ENCODE peak calls at places on chromosomes 13 and 19, in eight cellular contexts. One of them, this sample, is unnamed.

GRCh38 chr13:29459818-29460335 is 135.6 kb downstream of the SLC7A1 start:
- DNase-seq in stimulated activated CD8-positive, alpha-beta memory T cell treated with anti-CD3 and anti-CD28 coated beads, Interleukin-4, amount 100 ng/mL, for 4 hours: no peak
- DNase-seq in Daoy: no peak
- DNase-seq in omental fat pad: no peak
- DNase-seq in left cardiac atrium: no peak
- DNase-seq in CD4-positive, alpha-beta T cell: no peak
- DNase-seq in germinal center: no peak
- DNase-seq in colonic mucosa: no peak
- DNase-seq in this sample: no peak

GRCh38 chr13:103605546-103606326 is 539.5 kb upstream of the SLC10A2 start:
- DNase-seq in germinal center: no peak
- DNase-seq in omental fat pad: no peak
- DNase-seq in CD4-positive, alpha-beta T cell: no peak
- DNase-seq in Daoy: peak; percentile 13
- DNase-seq in left cardiac atrium: no peak
- DNase-seq in colonic mucosa: no peak
- DNase-seq in stimulated activated CD8-positive, alpha-beta memory T cell treated with anti-CD3 and anti-CD28 coated beads, Interleukin-4, amount 100 ng/mL, for 4 hours: no peak
- DNase-seq in this sample: no peak

GRCh38 chr19:56538254-56538760 is 441 bp upstream of the ZFP28 start:
- DNase-seq in CD4-positive, alpha-beta T cell: peak; percentile 83
- DNase-seq in left cardiac atrium: peak; percentile 93
- DNase-seq in stimulated activated CD8-positive, alpha-beta memory T cell treated with anti-CD3 and anti-CD28 coated beads, Interleukin-4, amount 100 ng/mL, for 4 hours: peak; percentile 80
- DNase-seq in germinal center: peak; percentile 86
- DNase-seq in Daoy: peak; percentile 93
- DNase-seq in omental fat pad: peak; percentile 59
- DNase-seq in colonic mucosa: peak; percentile 93
- DNase-seq in this sample: peak; percentile 11

GRCh38 chr13:48221301-48222190 is 11.5 kb upstream of the ITM2B start:
- DNase-seq in CD4-positive, alpha-beta T cell: peak; percentile 11
- DNase-seq in colonic mucosa: no peak
- DNase-seq in stimulated activated CD8-positive, alpha-beta memory T cell treated with anti-CD3 and anti-CD28 coated beads, Interleukin-4, amount 100 ng/mL, for 4 hours: no peak
- DNase-seq in germinal center: no peak
- DNase-seq in Daoy: no peak
- DNase-seq in left cardiac atrium: no peak
- DNase-seq in omental fat pad: no peak
- DNase-seq in this sample: no peak

GRCh38 chr13:25455146-25455545 is 83.4 kb downstream of the ATP8A2 start:
- DNase-seq in Daoy: peak; percentile 48
- DNase-seq in colonic mucosa: no peak
- DNase-seq in germinal center: no peak
- DNase-seq in left cardiac atrium: no peak
- DNase-seq in omental fat pad: no peak
- DNase-seq in stimulated activated CD8-positive, alpha-beta memory T cell treated with anti-CD3 and anti-CD28 coated beads, Interleukin-4, amount 100 ng/mL, for 4 hours: no peak
- DNase-seq in CD4-positive, alpha-beta T cell: no peak
- DNase-seq in this sample: no peak

GRCh38 chr19:49085868-49086232 is 599 bp downstream of the SNRNP70 start:
- DNase-seq in Daoy: no peak
- DNase-seq in colonic mucosa: no peak
- DNase-seq in germinal center: no peak
- DNase-seq in left cardiac atrium: no peak
- DNase-seq in CD4-positive, alpha-beta T cell: no peak
- DNase-seq in stimulated activated CD8-positive, alpha-beta memory T cell treated with anti-CD3 and anti-CD28 coated beads, Interleukin-4, amount 100 ng/mL, for 4 hours: no peak
- DNase-seq in omental fat pad: no peak
- DNase-seq in this sample: no peak

GRCh38 chr19:49894879-49895565 is 1.7 kb downstream of the IL4I1 start:
- DNase-seq in CD4-positive, alpha-beta T cell: no peak
- DNase-seq in colonic mucosa: no peak
- DNase-seq in left cardiac atrium: no peak
- DNase-seq in Daoy: peak; percentile 44
- DNase-seq in stimulated activated CD8-positive, alpha-beta memory T cell treated with anti-CD3 and anti-CD28 coated beads, Interleukin-4, amount 100 ng/mL, for 4 hours: no peak
- DNase-seq in germinal center: no peak
- DNase-seq in omental fat pad: no peak
- DNase-seq in this sample: no peak

GRCh38 chr13:75326173-75327131 is 155.5 kb downstream of the TBC1D4 start:
- DNase-seq in CD4-positive, alpha-beta T cell: peak; percentile 31
- DNase-seq in omental fat pad: no peak
- DNase-seq in colonic mucosa: no peak
- DNase-seq in Daoy: peak; percentile 23
- DNase-seq in stimulated activated CD8-positive, alpha-beta memory T cell treated with anti-CD3 and anti-CD28 coated beads, Interleukin-4, amount 100 ng/mL, for 4 hours: no peak
- DNase-seq in left cardiac atrium: peak; percentile 28
- DNase-seq in germinal center: peak; percentile 22
- DNase-seq in this sample: peak; percentile 14

GRCh38 chr19:17391371-17392151 is 2.4 kb downstream of the CCDC194 start:
- DNase-seq in stimulated activated CD8-positive, alpha-beta memory T cell treated with anti-CD3 and anti-CD28 coated beads, Interleukin-4, amount 100 ng/mL, for 4 hours: no peak
- DNase-seq in omental fat pad: no peak
- DNase-seq in left cardiac atrium: no peak
- DNase-seq in germinal center: peak; percentile 30
- DNase-seq in CD4-positive, alpha-beta T cell: no peak
- DNase-seq in Daoy: no peak
- DNase-seq in colonic mucosa: no peak
- DNase-seq in this sample: no peak

GRCh38 chr19:55115446-55116065 is 1.9 kb downstream of the PPP1R12C start:
- DNase-seq in CD4-positive, alpha-beta T cell: no peak
- DNase-seq in germinal center: no peak
- DNase-seq in Daoy: peak; percentile 40
- DNase-seq in colonic mucosa: no peak
- DNase-seq in stimulated activated CD8-positive, alpha-beta memory T cell treated with anti-CD3 and anti-CD28 coated beads, Interleukin-4, amount 100 ng/mL, for 4 hours: no peak
- DNase-seq in left cardiac atrium: no peak
- DNase-seq in omental fat pad: no peak
- DNase-seq in this sample: no peak

GRCh38 chr13:50831510-50831909 is 12.0 kb downstream of the DLEU7 start:
- DNase-seq in omental fat pad: no peak
- DNase-seq in colonic mucosa: no peak
- DNase-seq in Daoy: peak; percentile 8
- DNase-seq in CD4-positive, alpha-beta T cell: no peak
- DNase-seq in left cardiac atrium: no peak
- DNase-seq in stimulated activated CD8-positive, alpha-beta memory T cell treated with anti-CD3 and anti-CD28 coated beads, Interleukin-4, amount 100 ng/mL, for 4 hours: no peak
- DNase-seq in germinal center: no peak
- DNase-seq in this sample: no peak

GRCh38 chr13:92681239-92681638 is 545.4 kb upstream of the GPC6 start:
- DNase-seq in germinal center: no peak
- DNase-seq in colonic mucosa: no peak
- DNase-seq in stimulated activated CD8-positive, alpha-beta memory T cell treated with anti-CD3 and anti-CD28 coated beads, Interleukin-4, amount 100 ng/mL, for 4 hours: no peak
- DNase-seq in left cardiac atrium: no peak
- DNase-seq in omental fat pad: no peak
- DNase-seq in CD4-positive, alpha-beta T cell: no peak
- DNase-seq in Daoy: no peak
- DNase-seq in this sample: no peak

GRCh38 chr19:31154021-31154420 is 195.2 kb downstream of the TSHZ3 start:
- DNase-seq in colonic mucosa: no peak
- DNase-seq in CD4-positive, alpha-beta T cell: no peak
- DNase-seq in stimulated activated CD8-positive, alpha-beta memory T cell treated with anti-CD3 and anti-CD28 coated beads, Interleukin-4, amount 100 ng/mL, for 4 hours: no peak
- DNase-seq in germinal center: no peak
- DNase-seq in omental fat pad: no peak
- DNase-seq in left cardiac atrium: no peak
- DNase-seq in Daoy: peak; percentile 38
- DNase-seq in this sample: no peak

GRCh38 chr19:55621673-55622231 is 2.6 kb downstream of the ZNF784 start:
- DNase-seq in stimulated activated CD8-positive, alpha-beta memory T cell treated with anti-CD3 and anti-CD28 coated beads, Interleukin-4, amount 100 ng/mL, for 4 hours: no peak
- DNase-seq in CD4-positive, alpha-beta T cell: no peak
- DNase-seq in left cardiac atrium: no peak
- DNase-seq in omental fat pad: no peak
- DNase-seq in germinal center: no peak
- DNase-seq in Daoy: no peak
- DNase-seq in colonic mucosa: no peak
- DNase-seq in this sample: no peak

GRCh38 chr19:30339624-30340525 is 32.3 kb upstream of the ZNF536 start:
- DNase-seq in colonic mucosa: no peak
- DNase-seq in stimulated activated CD8-positive, alpha-beta memory T cell treated with anti-CD3 and anti-CD28 coated beads, Interleukin-4, amount 100 ng/mL, for 4 hours: no peak
- DNase-seq in CD4-positive, alpha-beta T cell: no peak
- DNase-seq in germinal center: no peak
- DNase-seq in Daoy: no peak
- DNase-seq in omental fat pad: no peak
- DNase-seq in left cardiac atrium: no peak
- DNase-seq in this sample: no peak

GRCh38 chr19:46909356-46909755 is 48.6 kb downstream of the ARHGAP35 start:
- DNase-seq in Daoy: no peak
- DNase-seq in CD4-positive, alpha-beta T cell: no peak
- DNase-seq in germinal center: no peak
- DNase-seq in left cardiac atrium: no peak
- DNase-seq in stimulated activated CD8-positive, alpha-beta memory T cell treated with anti-CD3 and anti-CD28 coated beads, Interleukin-4, amount 100 ng/mL, for 4 hours: no peak
- DNase-seq in colonic mucosa: no peak
- DNase-seq in omental fat pad: no peak
- DNase-seq in this sample: no peak

GRCh38 chr19:21474671-21475181 is 30.7 kb upstream of the ZNF429 start:
- DNase-seq in stimulated activated CD8-positive, alpha-beta memory T cell treated with anti-CD3 and anti-CD28 coated beads, Interleukin-4, amount 100 ng/mL, for 4 hours: peak; percentile 39
- DNase-seq in germinal center: peak; percentile 95
- DNase-seq in colonic mucosa: peak; percentile 77
- DNase-seq in CD4-positive, alpha-beta T cell: peak; percentile 42
- DNase-seq in omental fat pad: peak; percentile 74
- DNase-seq in Daoy: peak; percentile 63
- DNase-seq in left cardiac atrium: peak; percentile 86
- DNase-seq in this sample: no peak

GRCh38 chr19:28435551-28436261 is 777.2 kb downstream of the UQCRFS1 start:
- DNase-seq in Daoy: no peak
- DNase-seq in colonic mucosa: no peak
- DNase-seq in stimulated activated CD8-positive, alpha-beta memory T cell treated with anti-CD3 and anti-CD28 coated beads, Interleukin-4, amount 100 ng/mL, for 4 hours: no peak
- DNase-seq in CD4-positive, alpha-beta T cell: no peak
- DNase-seq in germinal center: no peak
- DNase-seq in left cardiac atrium: peak; percentile 32
- DNase-seq in omental fat pad: no peak
- DNase-seq in this sample: no peak

GRCh38 chr19:51572415-51572814 is 1.3 kb downstream of the ZNF175 start:
- DNase-seq in colonic mucosa: no peak
- DNase-seq in germinal center: peak; percentile 22
- DNase-seq in left cardiac atrium: no peak
- DNase-seq in stimulated activated CD8-positive, alpha-beta memory T cell treated with anti-CD3 and anti-CD28 coated beads, Interleukin-4, amount 100 ng/mL, for 4 hours: no peak
- DNase-seq in CD4-positive, alpha-beta T cell: no peak
- DNase-seq in omental fat pad: no peak
- DNase-seq in Daoy: no peak
- DNase-seq in this sample: no peak

GRCh38 chr13:109874921-109875454 is 88.6 kb upstream of the IRS2 start:
- DNase-seq in CD4-positive, alpha-beta T cell: no peak
- DNase-seq in left cardiac atrium: no peak
- DNase-seq in stimulated activated CD8-positive, alpha-beta memory T cell treated with anti-CD3 and anti-CD28 coated beads, Interleukin-4, amount 100 ng/mL, for 4 hours: no peak
- DNase-seq in omental fat pad: no peak
- DNase-seq in Daoy: no peak
- DNase-seq in colonic mucosa: no peak
- DNase-seq in germinal center: no peak
- DNase-seq in this sample: no peak

GRCh38 chr19:10871711-10872550 is 578 bp downstream of the CARM1 start:
- DNase-seq in germinal center: peak; percentile 48
- DNase-seq in CD4-positive, alpha-beta T cell: peak; percentile 19
- DNase-seq in colonic mucosa: peak; percentile 60
- DNase-seq in left cardiac atrium: peak; percentile 62
- DNase-seq in omental fat pad: no peak
- DNase-seq in stimulated activated CD8-positive, alpha-beta memory T cell treated with anti-CD3 and anti-CD28 coated beads, Interleukin-4, amount 100 ng/mL, for 4 hours: no peak
- DNase-seq in Daoy: peak; percentile 57
- DNase-seq in this sample: no peak

GRCh38 chr19:31316201-31316951 is 32.9 kb downstream of the TSHZ3 start:
- DNase-seq in omental fat pad: no peak
- DNase-seq in CD4-positive, alpha-beta T cell: no peak
- DNase-seq in germinal center: no peak
- DNase-seq in left cardiac atrium: peak; percentile 41
- DNase-seq in colonic mucosa: no peak
- DNase-seq in Daoy: no peak
- DNase-seq in stimulated activated CD8-positive, alpha-beta memory T cell treated with anti-CD3 and anti-CD28 coated beads, Interleukin-4, amount 100 ng/mL, for 4 hours: no peak
- DNase-seq in this sample: no peak

GRCh38 chr13:48403151-48403631 is 9.7 kb downstream of the LPAR6 start:
- DNase-seq in omental fat pad: no peak
- DNase-seq in Daoy: no peak
- DNase-seq in stimulated activated CD8-positive, alpha-beta memory T cell treated with anti-CD3 and anti-CD28 coated beads, Interleukin-4, amount 100 ng/mL, for 4 hours: no peak
- DNase-seq in CD4-positive, alpha-beta T cell: no peak
- DNase-seq in left cardiac atrium: no peak
- DNase-seq in germinal center: no peak
- DNase-seq in colonic mucosa: no peak
- DNase-seq in this sample: peak; percentile 5

This sample was measured in GM18507.